ENCODE peak calls at places on chromosomes 1 and 21, in five cellular contexts. J, C, N, M and G are unnamed samples.

GRCh38 chr21:32309906-32310460 is 11.3 kb downstream of the MRAP start:
- DNase-seq in J (no peak), C (no peak), N (no peak), M (no peak), G (no peak)

GRCh38 chr1:226305184-226305583 is 3.8 kb downstream of the LIN9 start:
- DNase-seq in J (no peak), C (no peak), N (no peak), M (no peak), G (no peak)

GRCh38 chr1:94055459-94056122 is 65.4 kb downstream of the ABCA4 start:
- DNase-seq in J (no peak), C (no peak), N (no peak), M (no peak), G (no peak)

GRCh38 chr1:199404976-199405375 is 622.5 kb upstream of the NR5A2 start:
- DNase-seq in J (no peak), C (no peak), N (no peak), M (no peak), G (no peak)

GRCh38 chr1:78171736-78172590 is 126.2 kb downstream of the GIPC2 start:
- DNase-seq in J (no peak), C (no peak), N (no peak), M (peak), G (no peak)

GRCh38 chr1:6660415-6661049 is 35.9 kb downstream of the THAP3 start:
- DNase-seq in J (no peak), C (no peak), N (no peak), M (no peak), G (no peak)

GRCh38 chr1:61436016-61436415 is 288.9 kb downstream of the TM2D1 start:
- DNase-seq in J (no peak), C (peak), N (no peak), M (peak), G (no peak)

GRCh38 chr1:203764105-203765028 is 616 bp upstream of the LAX1 start:
- DNase-seq in J (no peak), C (no peak), N (no peak), M (no peak), G (no peak)

GRCh38 chr1:111770916-111771315 is 15.2 kb downstream of the DDX20 start:
- DNase-seq in J (no peak), C (no peak), N (no peak), M (peak), G (no peak)

GRCh38 chr21:42513985-42514882 is 582 bp downstream of the SLC37A1 start:
- DNase-seq in J (peak), C (peak), N (no peak), M (peak), G (peak)